ENCODE peak calls at places on chromosomes 11 and 22, in nine cellular contexts. I is testis, T is hepatocyte, D is K562, P is mucosa of descending colon, Y is HepG2, H is kidney, E is HL-60, V is esophagus muscularis mucosa. O is an unnamed sample.

GRCh38 chr11:36312593-36312990 is 16.5 kb downstream of the PRR5L start:
- DNase-seq in E (no peak), I (no peak), V (no peak), Y (no peak), P (no peak), H (no peak), D (no peak), T (peak), O (no peak)

GRCh38 chr22:30732426-30732825 is 37.8 kb downstream of the OSBP2 start:
- DNase-seq in H (no peak), T (no peak), D (no peak), E (no peak), V (no peak), P (no peak), I (no peak), Y (no peak), O (no peak)

GRCh38 chr11:2777396-2777795 is 77.6 kb upstream of the KCNQ1OT1 start:
- DNase-seq in D (no peak), T (peak), H (peak), E (no peak), P (peak), V (peak), I (peak), Y (no peak), O (no peak)

GRCh38 chr22:26285632-26286031 is 116.4 kb downstream of the SEZ6L start:
- DNase-seq in D (no peak), Y (no peak), E (no peak), V (no peak), P (no peak), H (no peak), T (no peak), I (no peak), O (no peak)

GRCh38 chr22:36257948-36258674 is 5.2 kb downstream of the APOL1 start:
- DNase-seq in H (peak), T (no peak), Y (no peak), D (no peak), V (no peak), I (no peak), E (no peak), P (no peak), O (no peak)

GRCh38 chr11:44564653-44565007 is 833 bp upstream of the CD82 start:
- DNase-seq in I (peak), E (no peak), T (peak), Y (no peak), P (peak), H (peak), D (peak), V (peak), O (no peak)

GRCh38 chr22:20148414-20148813 is 2.4 kb downstream of the CCDC188 start:
- DNase-seq in V (no peak), D (no peak), I (no peak), T (no peak), E (no peak), Y (no peak), H (no peak), P (no peak), O (no peak)

GRCh38 chr22:48939441-48940265 is 888.0 kb downstream of the BRD1 start:
- DNase-seq in D (no peak), H (no peak), P (no peak), T (no peak), Y (no peak), V (peak), E (no peak), I (peak), O (no peak)

GRCh38 chr11:68142028-68142412 is 20.8 kb upstream of the CHKA start:
- DNase-seq in D (no peak), V (no peak), P (no peak), I (no peak), T (no peak), E (peak), H (no peak), Y (no peak), O (peak)

GRCh38 chr22:42929838-42930155 is 72.7 kb upstream of the ARFGAP3 start:
- DNase-seq in I (no peak), Y (no peak), D (no peak), V (no peak), P (peak), H (no peak), T (no peak), E (no peak), O (no peak)

GRCh38 chr11:62649486-62649885 is 3.1 kb upstream of the GANAB start:
- DNase-seq in H (no peak), D (no peak), E (no peak), P (no peak), Y (no peak), V (no peak), I (no peak), T (no peak), O (no peak)

GRCh38 chr22:27062857-27063256 is 405.5 kb downstream of the MIAT start:
- DNase-seq in D (no peak), E (no peak), I (no peak), T (no peak), H (no peak), Y (no peak), V (no peak), P (no peak), O (no peak)

GRCh38 chr11:129803533-129803932 is 12.1 kb upstream of the TMEM45B start:
- DNase-seq in E (no peak), V (no peak), H (no peak), T (peak), I (no peak), Y (no peak), D (no peak), P (peak), O (no peak)

GRCh38 chr11:72475359-72475758 is 41.0 kb upstream of the CLPB start:
- DNase-seq in E (no peak), H (no peak), T (no peak), I (no peak), V (no peak), P (no peak), D (no peak), Y (no peak), O (no peak)

GRCh38 chr11:128555606-128556005 is 31.8 kb downstream of the ETS1 start:
- DNase-seq in V (no peak), P (peak), T (no peak), H (no peak), D (no peak), Y (peak), I (no peak), E (no peak), O (no peak)

GRCh38 chr22:20957691-20958440 is 9.2 kb upstream of the AIFM3 start:
- DNase-seq in I (no peak), T (peak), D (no peak), H (peak), E (peak), Y (no peak), V (no peak), P (peak), O (peak)

GRCh38 chr22:40499187-40499753 is 128.9 kb downstream of the SGSM3 start:
- DNase-seq in P (no peak), I (peak), D (peak), E (no peak), H (no peak), T (peak), V (no peak), Y (peak), O (peak)

GRCh38 chr11:119551726-119552510 is 128.9 kb upstream of the THY1 start:
- DNase-seq in Y (no peak), H (no peak), E (no peak), I (no peak), V (no peak), P (no peak), T (no peak), D (no peak), O (no peak)

GRCh38 chr11:12885717-12886226 is 123.3 kb upstream of the RASSF10 start:
- DNase-seq in V (no peak), P (no peak), H (no peak), Y (no peak), I (no peak), T (no peak), D (no peak), E (no peak), O (no peak)

GRCh38 chr11:27204527-27204926 is 158.5 kb downstream of the CCDC34 start:
- DNase-seq in V (no peak), T (no peak), E (no peak), H (no peak), I (peak), Y (peak), P (peak), D (peak), O (peak)
- TF ChIP-seq CTCF in V (no peak), T (peak), E (peak), H (peak), I (no peak), Y (peak), P (peak), D (peak), O (peak)

DNA sequence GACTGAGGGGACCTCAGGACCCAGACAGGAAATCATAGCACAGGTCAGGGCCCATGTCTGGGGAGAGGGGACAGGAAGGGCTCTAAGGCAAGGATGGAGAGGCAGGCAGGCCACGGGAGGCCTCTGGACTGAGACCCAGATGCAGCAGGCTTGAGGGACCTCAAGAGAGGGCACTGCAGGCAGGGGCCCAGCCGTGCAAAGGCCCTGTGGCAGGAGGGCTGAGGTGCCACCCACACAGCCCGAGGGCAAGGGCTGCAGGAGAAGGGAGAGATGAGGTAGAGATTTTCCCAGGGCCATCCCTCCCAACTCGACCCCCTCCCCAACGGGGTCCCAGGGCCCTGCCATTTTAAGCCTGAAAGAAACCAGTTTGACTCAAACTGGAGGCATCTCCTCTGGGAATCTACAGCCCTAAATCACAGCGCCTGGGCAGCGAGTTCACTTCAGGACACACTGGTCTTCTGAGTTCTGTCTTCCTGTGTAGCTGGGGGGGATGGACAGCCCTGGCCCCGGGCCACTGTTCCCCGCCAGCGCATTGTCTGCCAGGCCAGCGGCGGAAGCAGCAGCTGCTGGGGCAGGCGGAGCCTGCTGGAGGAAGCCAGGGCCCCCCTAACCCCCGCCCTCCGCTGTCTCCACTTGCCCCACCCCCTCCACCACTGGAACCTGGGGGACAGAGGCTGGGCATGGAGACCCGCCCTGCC is 20.3 kb upstream of the WNT7B start:
- DNase-seq in E (peak), I (peak), T (peak), H (peak), D (no peak), Y (no peak), P (peak), V (peak), O (peak)
- H3K4me3 ChIP-seq in E (no peak), I (no peak), T (no peak), H (no peak), D (no peak), Y (no peak), P (no peak), V (no peak), O (no peak)

DNA sequence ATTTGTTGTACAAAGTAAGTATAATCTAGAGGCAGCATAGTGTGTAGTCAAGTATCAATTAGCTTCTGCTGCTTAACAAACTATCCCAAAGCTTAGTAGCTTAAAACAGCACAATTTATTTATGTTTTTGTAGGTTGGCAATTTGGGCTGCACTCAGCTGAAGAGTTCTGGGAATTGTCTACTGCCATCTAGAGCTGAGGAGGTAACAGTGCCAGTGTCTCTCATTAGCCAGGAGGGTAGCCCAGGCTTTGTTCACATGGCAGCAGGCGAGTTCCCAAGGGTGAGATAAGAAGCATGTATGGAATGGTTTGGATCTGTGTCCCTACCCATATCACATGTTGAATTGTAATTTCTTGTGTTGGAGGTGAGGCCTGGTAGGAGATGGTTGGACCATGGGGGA is 45.8 kb upstream of the SLN start:
- DNase-seq in Y (no peak), D (no peak), P (no peak), E (no peak), I (no peak), V (no peak), H (no peak), T (no peak), O (no peak)
- TF ChIP-seq CTCF in Y (peak), D (peak), P (no peak), E (no peak), I (no peak), V (no peak), H (no peak), T (no peak), O (no peak)

DNA sequence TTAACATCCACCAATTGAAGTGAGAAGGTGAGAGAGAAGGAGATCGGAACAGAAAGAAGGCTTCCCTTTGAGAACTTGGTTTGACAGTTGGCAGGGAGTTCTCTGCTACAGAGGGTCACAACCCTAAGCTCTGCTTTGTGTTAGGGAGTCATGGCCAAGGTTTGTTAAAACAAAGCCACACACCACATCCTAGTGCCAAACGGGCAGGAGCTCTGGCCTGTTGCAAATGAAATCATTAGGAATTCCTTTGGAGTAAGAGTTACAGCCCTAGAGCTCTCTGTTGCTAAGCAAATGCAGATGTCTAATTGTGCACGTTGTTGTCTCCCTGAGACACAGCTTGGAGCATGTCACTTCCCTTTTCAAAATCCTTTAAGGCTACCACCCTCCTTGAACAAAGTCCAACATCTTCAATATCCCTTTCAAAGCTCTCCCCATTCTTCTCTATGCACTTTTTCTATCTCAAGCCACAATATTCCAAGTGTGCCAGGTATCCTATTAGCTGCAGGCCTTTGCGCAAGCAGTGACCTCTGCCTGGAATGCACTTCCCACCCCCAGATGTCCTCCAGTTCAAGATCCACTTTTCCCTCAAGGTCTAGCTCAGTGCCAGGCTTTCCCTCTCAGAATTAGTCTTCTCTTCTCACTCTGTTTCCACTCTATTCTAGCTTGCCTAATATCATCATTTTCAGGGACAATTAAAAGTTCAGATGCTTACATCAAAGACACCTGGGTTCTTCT is 253.7 kb upstream of the POU2AF2 start:
- DNase-seq in H (no peak), E (no peak), V (peak), T (no peak), D (no peak), P (no peak), Y (no peak), I (peak), O (no peak)
- H3K4me3 ChIP-seq in H (no peak), E (no peak), V (no peak), T (no peak), D (no peak), P (no peak), Y (no peak), I (no peak), O (no peak)

GRCh38 chr11:121321614-121322243 is 29.2 kb downstream of the SC5D start:
- DNase-seq in H (no peak), I (peak), E (peak), V (no peak), D (peak), Y (no peak), T (peak), P (peak), O (peak)

GRCh38 chr11:121323208-121323607 is 30.6 kb downstream of the SC5D start:
- DNase-seq in T (no peak), P (no peak), H (no peak), V (no peak), Y (no peak), I (no peak), D (no peak), E (no peak), O (no peak)

GRCh38 chr11:121318848-121319834 is 26.6 kb downstream of the SC5D start:
- DNase-seq in E (peak), P (no peak), H (no peak), T (peak), V (no peak), I (no peak), Y (peak), D (peak), O (peak)
- TF ChIP-seq CTCF in E (peak), P (peak), H (peak), T (peak), V (peak), I (peak), Y (peak), D (peak), O (peak)